ENCODE peak calls at places on chromosomes 16 and 17, in four cellular contexts. One of them, this sample, is unnamed.

GRCh38 chr17:82228278-82228841 is 482 bp upstream of the SLC16A3 start:
- DNase-seq in H1: peak
- DNase-seq in HepG2: no peak
- DNase-seq in GM23338: peak
- DNase-seq in this sample: no peak

GRCh38 chr16:86519649-86520316 is 9.5 kb downstream of the FOXF1 start:
- DNase-seq in GM23338: peak
- DNase-seq in HepG2: peak
- DNase-seq in H1: peak
- DNase-seq in this sample: no peak

GRCh38 chr16:16090238-16090637 is 133.1 kb downstream of the ABCC6 start:
- DNase-seq in H1: no peak
- DNase-seq in GM23338: no peak
- DNase-seq in HepG2: no peak
- DNase-seq in this sample: no peak

GRCh38 chr16:84407588-84408313 is 39.4 kb downstream of the ATP2C2 start:
- DNase-seq in GM23338: no peak
- DNase-seq in HepG2: no peak
- DNase-seq in H1: no peak
- DNase-seq in this sample: no peak

GRCh38 chr16:3254309-3254708 is 2.1 kb downstream of the MEFV start:
- DNase-seq in H1: no peak
- DNase-seq in GM23338: no peak
- DNase-seq in HepG2: no peak
- DNase-seq in this sample: no peak

GRCh38 chr16:85709766-85710423 is 21.1 kb upstream of the GINS2 start:
- DNase-seq in HepG2: no peak
- DNase-seq in GM23338: no peak
- DNase-seq in H1: no peak
- DNase-seq in this sample: no peak

GRCh38 chr17:77885678-77886386 is 72.7 kb upstream of the TNRC6C start:
- DNase-seq in H1: no peak
- DNase-seq in GM23338: no peak
- DNase-seq in HepG2: no peak
- DNase-seq in this sample: no peak

GRCh38 chr16:3971706-3972105 is 91.2 kb upstream of the CREBBP start:
- DNase-seq in HepG2: no peak
- DNase-seq in H1: no peak
- DNase-seq in GM23338: no peak
- DNase-seq in this sample: no peak

GRCh38 chr17:43401293-43401692 is 2.5 kb downstream of the ARL4D start:
- DNase-seq in GM23338: no peak
- DNase-seq in H1: no peak
- DNase-seq in HepG2: no peak
- DNase-seq in this sample: no peak

GRCh38 chr17:45296003-45296832 is 20.6 kb downstream of the MAP3K14 start:
- DNase-seq in GM23338: no peak
- DNase-seq in H1: no peak
- DNase-seq in HepG2: no peak
- DNase-seq in this sample: no peak

GRCh38 chr16:4315185-4316102 is at the start of gene GLIS2:
- DNase-seq in GM23338: peak
- DNase-seq in H1: peak
- DNase-seq in HepG2: no peak
- DNase-seq in this sample: no peak

GRCh38 chr16:67517178-67517492 is 11.5 kb upstream of the RIPOR1 start:
- DNase-seq in HepG2: no peak
- DNase-seq in H1: no peak
- DNase-seq in GM23338: no peak
- DNase-seq in this sample: no peak

GRCh38 chr17:83133302-83134121 is 54.1 kb downstream of the METRNL start:
- DNase-seq in GM23338: no peak
- DNase-seq in H1: no peak
- DNase-seq in HepG2: no peak
- DNase-seq in this sample: peak

GRCh38 chr17:78252111-78252634 is 20.7 kb downstream of the TMEM235 start:
- DNase-seq in HepG2: no peak
- DNase-seq in GM23338: no peak
- DNase-seq in H1: no peak
- DNase-seq in this sample: no peak

GRCh38 chr16:85583491-85584181 is 29.5 kb upstream of the GSE1 start:
- DNase-seq in GM23338: no peak
- DNase-seq in H1: no peak
- DNase-seq in HepG2: no peak
- DNase-seq in this sample: no peak

GRCh38 chr17:74037320-74037719 is 166.2 kb upstream of the RPL38 start:
- DNase-seq in GM23338: peak
- DNase-seq in H1: no peak
- DNase-seq in HepG2: no peak
- DNase-seq in this sample: no peak

GRCh38 chr17:45376171-45376564 is 56.5 kb downstream of the ARHGAP27 start:
- DNase-seq in HepG2: no peak
- DNase-seq in GM23338: peak
- DNase-seq in H1: no peak
- DNase-seq in this sample: no peak

GRCh38 chr16:3578121-3578520 is 918 bp upstream of the NLRC3 start:
- DNase-seq in H1: no peak
- DNase-seq in HepG2: no peak
- DNase-seq in GM23338: no peak
- DNase-seq in this sample: no peak

GRCh38 chr16:88504489-88505404 is 51.7 kb downstream of the ZFPM1 start:
- DNase-seq in GM23338: no peak
- DNase-seq in HepG2: peak
- DNase-seq in H1: no peak
- DNase-seq in this sample: no peak

GRCh38 chr17:59152925-59153324 is 2.1 kb downstream of the SKA2 start:
- DNase-seq in HepG2: no peak
- DNase-seq in H1: no peak
- DNase-seq in GM23338: no peak
- DNase-seq in this sample: no peak

GRCh38 chr16:80060470-80060869 is 459.9 kb upstream of the MAF start:
- DNase-seq in HepG2: no peak
- DNase-seq in H1: no peak
- DNase-seq in GM23338: no peak
- DNase-seq in this sample: no peak

GRCh38 chr17:82372063-82372590 is 562 bp downstream of the UTS2R start:
- DNase-seq in H1: no peak
- DNase-seq in HepG2: no peak
- DNase-seq in GM23338: no peak
- DNase-seq in this sample: no peak

GRCh38 chr17:19768046-19768782 is 20.1 kb upstream of the ALDH3A1 start:
- DNase-seq in GM23338: no peak
- DNase-seq in H1: no peak
- DNase-seq in HepG2: no peak
- DNase-seq in this sample: peak

GRCh38 chr17:66724581-66725341 is 110.2 kb upstream of the CACNG5 start:
- DNase-seq in HepG2: no peak
- DNase-seq in GM23338: no peak
- DNase-seq in H1: no peak
- DNase-seq in this sample: no peak

GRCh38 chr17:41620583-41621434 is 3.6 kb downstream of the KRT17 start:
- DNase-seq in GM23338: no peak
- DNase-seq in H1: no peak
- DNase-seq in HepG2: no peak
- DNase-seq in this sample: peak

GRCh38 chr17:147796-148740 is 10.7 kb downstream of the SCGB1C2 start:
- DNase-seq in GM23338: no peak
- DNase-seq in HepG2: no peak
- DNase-seq in H1: peak
- DNase-seq in this sample: peak

GRCh38 chr17:51491416-51491815 is 231.1 kb downstream of the UTP18 start:
- DNase-seq in HepG2: no peak
- DNase-seq in H1: no peak
- DNase-seq in GM23338: no peak
- DNase-seq in this sample: no peak

GRCh38 chr17:55959756-55960155 is 193.5 kb upstream of the ANKFN1 start:
- DNase-seq in GM23338: no peak
- DNase-seq in HepG2: no peak
- DNase-seq in H1: no peak
- DNase-seq in this sample: no peak

GRCh38 chr17:72166040-72166439 is 45.2 kb downstream of the SOX9 start:
- DNase-seq in HepG2: peak
- DNase-seq in H1: peak
- DNase-seq in GM23338: peak
- DNase-seq in this sample: no peak

GRCh38 chr16:3797473-3797872 is 80.1 kb upstream of the TRAP1 start:
- DNase-seq in HepG2: no peak
- DNase-seq in H1: no peak
- DNase-seq in GM23338: no peak
- DNase-seq in this sample: no peak

GRCh38 chr16:81466351-81466960 is 21.8 kb downstream of the CMIP start:
- DNase-seq in HepG2: no peak
- DNase-seq in GM23338: no peak
- DNase-seq in H1: no peak
- DNase-seq in this sample: no peak

GRCh38 chr16:78750611-78751010 is 651.2 kb downstream of the WWOX start:
- DNase-seq in HepG2: no peak
- DNase-seq in H1: no peak
- DNase-seq in GM23338: no peak
- DNase-seq in this sample: no peak

GRCh38 chr17:45745843-45746494 is 38.2 kb upstream of the CRHR1 start:
- DNase-seq in HepG2: no peak
- DNase-seq in GM23338: peak
- DNase-seq in H1: no peak
- DNase-seq in this sample: peak

GRCh38 chr17:45917081-45917480 is 22.7 kb downstream of the MAPT start:
- DNase-seq in GM23338: no peak
- DNase-seq in H1: no peak
- DNase-seq in HepG2: no peak
- DNase-seq in this sample: no peak

GRCh38 chr16:24478401-24478800 is 61.0 kb upstream of the RBBP6 start:
- DNase-seq in HepG2: no peak
- DNase-seq in H1: no peak
- DNase-seq in GM23338: no peak
- DNase-seq in this sample: no peak

DNA sequence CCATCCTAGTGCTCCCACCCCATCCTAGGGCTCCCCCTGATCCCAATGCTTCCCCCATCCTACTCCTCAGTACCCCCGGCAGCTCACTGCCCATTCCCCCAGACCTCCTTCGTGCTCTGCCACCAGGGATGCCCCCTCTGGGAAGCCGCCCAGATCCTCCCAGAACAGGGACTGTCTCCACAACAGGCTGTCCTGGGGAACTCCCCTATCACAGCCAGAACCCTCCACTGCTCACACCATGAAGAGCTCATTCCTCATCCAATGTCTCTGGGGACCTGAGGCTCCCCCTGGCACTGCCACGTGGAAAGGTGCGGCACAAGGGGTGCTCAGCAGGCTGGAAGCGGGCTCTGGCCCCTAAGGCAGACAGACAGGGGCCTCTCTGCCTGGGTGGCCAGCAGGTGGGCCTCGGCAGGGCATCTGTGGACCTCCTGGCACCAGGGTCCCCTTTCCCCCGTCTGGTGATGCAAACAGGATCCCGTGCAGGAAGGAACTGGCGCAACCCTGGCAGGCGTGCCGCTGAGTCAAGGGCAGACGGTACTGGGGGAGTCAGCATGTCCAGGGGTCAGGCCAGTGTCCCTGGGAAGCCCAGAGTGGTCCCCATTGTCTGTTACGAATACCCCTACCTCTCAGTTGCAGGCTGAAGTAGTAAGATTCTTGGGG is 14.8 kb upstream of the PVALEF start:
- DNase-seq in GM23338: no peak
- DNase-seq in HepG2: no peak
- DNase-seq in H1: no peak
- DNase-seq in this sample: no peak
- TF ChIP-seq POLR2AphosphoS5 in GM23338: no peak
- TF ChIP-seq POLR2AphosphoS5 in HepG2: no peak
- TF ChIP-seq POLR2AphosphoS5 in H1: no peak
- TF ChIP-seq POLR2AphosphoS5 in this sample: no peak

GRCh38 chr16:76801357-76801756 is 389.6 kb upstream of the MON1B start:
- DNase-seq in H1: no peak
- DNase-seq in GM23338: no peak
- DNase-seq in HepG2: no peak
- DNase-seq in this sample: no peak
- H3K4me3 ChIP-seq in H1: no peak
- H3K4me3 ChIP-seq in GM23338: no peak
- H3K4me3 ChIP-seq in HepG2: no peak
- H3K4me3 ChIP-seq in this sample: no peak

GRCh38 chr16:27257271-27257670 is 11.3 kb downstream of the NSMCE1 start:
- DNase-seq in H1: no peak
- DNase-seq in GM23338: no peak
- DNase-seq in HepG2: no peak
- DNase-seq in this sample: no peak

GRCh38 chr16:27259710-27260109 is 8.9 kb downstream of the NSMCE1 start:
- DNase-seq in GM23338: no peak
- DNase-seq in H1: peak
- DNase-seq in HepG2: no peak
- DNase-seq in this sample: no peak

GRCh38 chr16:27256861-27257260 is 11.7 kb downstream of the NSMCE1 start:
- DNase-seq in HepG2: no peak
- DNase-seq in H1: no peak
- DNase-seq in GM23338: no peak
- DNase-seq in this sample: no peak

GRCh38 chr16:27254262-27254811 is 14.2 kb downstream of the NSMCE1 start:
- DNase-seq in HepG2: no peak
- DNase-seq in H1: no peak
- DNase-seq in GM23338: no peak
- DNase-seq in this sample: no peak

DNA sequence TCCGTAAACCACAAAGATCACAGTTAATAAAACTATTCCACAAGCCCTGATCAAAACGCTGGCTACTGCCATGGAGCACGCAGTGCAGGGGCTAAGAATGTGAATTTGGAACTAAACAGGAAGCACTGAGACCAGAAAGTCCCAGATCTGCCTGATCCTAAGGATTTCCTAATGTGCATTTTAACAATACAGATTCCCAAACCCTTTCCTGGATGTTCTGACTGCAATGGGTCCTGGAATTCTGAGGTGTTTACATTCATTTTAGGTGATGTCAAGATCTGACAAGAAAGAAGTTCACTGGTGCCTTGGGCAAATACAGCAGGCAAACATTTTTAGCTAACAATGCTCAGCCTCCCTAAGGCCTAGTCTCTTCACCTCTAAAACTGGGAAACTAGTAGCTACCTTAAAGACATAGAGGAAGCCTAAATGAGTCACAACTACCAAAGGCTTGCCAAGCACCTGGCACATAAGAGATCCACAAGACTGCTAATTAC is 10.3 kb downstream of the NSMCE1 start:
- DNase-seq in H1: no peak
- DNase-seq in GM23338: no peak
- DNase-seq in HepG2: peak
- DNase-seq in this sample: no peak
- TF ChIP-seq POLR2AphosphoS5 in H1: no peak
- TF ChIP-seq POLR2AphosphoS5 in GM23338: no peak
- TF ChIP-seq POLR2AphosphoS5 in HepG2: no peak
- TF ChIP-seq POLR2AphosphoS5 in this sample: no peak

DNA sequence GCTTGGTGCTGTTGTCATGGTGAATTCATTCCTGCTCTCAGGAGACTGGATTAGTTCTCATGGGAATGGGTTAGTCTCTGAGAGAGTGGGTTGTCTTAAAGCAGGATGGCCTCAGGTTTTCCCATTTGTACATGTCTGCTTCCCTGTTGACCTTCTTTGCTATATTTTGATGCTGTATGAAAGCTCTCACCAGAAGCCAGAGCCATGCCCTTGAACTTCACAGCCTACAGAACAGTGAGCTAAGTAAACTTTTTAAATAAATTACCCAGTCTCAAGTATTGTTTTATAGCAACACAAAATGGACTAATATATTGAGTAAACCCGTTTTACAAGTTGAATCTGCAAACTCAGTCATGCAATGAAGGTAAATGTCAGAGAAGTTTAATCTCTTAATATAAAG is 66.8 kb downstream of the CDRT15 start:
- DNase-seq in GM23338: no peak
- DNase-seq in H1: no peak
- DNase-seq in HepG2: no peak
- DNase-seq in this sample: no peak
- H3K4me3 ChIP-seq in GM23338: no peak
- H3K4me3 ChIP-seq in H1: no peak
- H3K4me3 ChIP-seq in HepG2: no peak
- H3K4me3 ChIP-seq in this sample: no peak

This sample was measured in suprapubic skin.